ENCODE peak calls at places on chromosomes 5 and 9, in six cellular contexts. K is ACHN; Y is left kidney; Q is frontal cortex; W is breast epithelium; R is activated T-helper 9 cell treated with anti-CD3 and anti-CD28 coated beads, Interleukin-2, amount 50 U/mL, for 16 hours. G is an unnamed sample.

GRCh38 chr5:82664711-82665110 is 386.6 kb upstream of the RPS23 start:
- DNase-seq in K (no peak), R (no peak), Y (no peak), Q (no peak), W (no peak), G (no peak)

GRCh38 chr9:31321686-31322085 is 1062.8 kb upstream of the ACO1 start:
- DNase-seq in W (no peak), Y (peak; percentile 22), Q (no peak), R (no peak), K (no peak), G (no peak)

GRCh38 chr5:36637516-36637915 is 31.1 kb downstream of the SLC1A3 start:
- DNase-seq in Q (no peak), Y (no peak), K (no peak), R (no peak), W (no peak), G (no peak)

GRCh38 chr9:129406278-129407225 is 214.3 kb downstream of the C9orf50 start:
- DNase-seq in Y (peak; percentile 89), W (peak; percentile 76), R (no peak), Q (no peak), K (peak; percentile 36), G (no peak)

GRCh38 chr9:73583590-73583989 is 431.9 kb downstream of the ANXA1 start:
- DNase-seq in Y (no peak), K (peak; percentile 1), Q (no peak), W (no peak), R (no peak), G (no peak)

GRCh38 chr5:159422371-159422770 is 92.1 kb upstream of the IL12B start:
- DNase-seq in R (no peak), Q (no peak), Y (no peak), K (no peak), W (no peak), G (no peak)

GRCh38 chr5:179774442-179774841 is 19.3 kb upstream of the LTC4S start:
- DNase-seq in Q (no peak), K (no peak), W (no peak), R (no peak), Y (no peak), G (no peak)

GRCh38 chr5:54703568-54704255 is 186.2 kb downstream of the SNX18 start:
- DNase-seq in Q (no peak), Y (no peak), W (no peak), R (no peak), K (no peak), G (no peak)

GRCh38 chr5:67773439-67773988 is 442.0 kb upstream of the PIK3R1 start:
- DNase-seq in K (no peak), Q (peak; percentile 48), W (no peak), R (no peak), Y (peak; percentile 11), G (no peak)

GRCh38 chr5:181191526-181192336 is 13.3 kb downstream of the TRIM7 start:
- DNase-seq in W (peak; percentile 96), Y (peak; percentile 97), R (peak; percentile 92), Q (peak; percentile 95), K (peak; percentile 92), G (no peak)

GRCh38 chr5:96509721-96510383 is 76.8 kb upstream of the PCSK1 start:
- DNase-seq in Y (no peak), K (no peak), Q (no peak), W (no peak), R (no peak), G (no peak)

GRCh38 chr9:36870960-36871359 is 163.1 kb downstream of the PAX5 start:
- DNase-seq in R (no peak), Y (no peak), Q (no peak), K (no peak), W (no peak), G (peak; percentile 81)

GRCh38 chr5:93008502-93009167 is 572.4 kb downstream of the NR2F1-AS1 start:
- DNase-seq in K (no peak), Q (no peak), W (no peak), Y (no peak), R (no peak), G (no peak)

GRCh38 chr5:113005454-113005853 is 28.9 kb downstream of the DCP2 start:
- DNase-seq in K (no peak), Q (no peak), R (no peak), Y (no peak), W (no peak), G (no peak)

GRCh38 chr5:145536133-145536532 is 299.0 kb downstream of the PRELID2 start:
- DNase-seq in Y (peak; percentile 43), Q (no peak), R (no peak), W (no peak), K (no peak), G (no peak)

GRCh38 chr9:132943677-132944293 is 631 bp downstream of the TSC1 start:
- DNase-seq in Y (peak; percentile 30), K (no peak), W (no peak), R (no peak), Q (no peak), G (no peak)

GRCh38 chr5:112935675-112936074 is 13.6 kb upstream of the REEP5 start:
- DNase-seq in R (no peak), Y (no peak), K (no peak), W (no peak), Q (no peak), G (no peak)

GRCh38 chr5:73591698-73592501 is 26.4 kb downstream of the UTP15 start:
- DNase-seq in W (no peak), R (no peak), Q (no peak), K (peak; percentile 26), Y (no peak), G (no peak)

GRCh38 chr5:109312695-109313094 is 97.1 kb downstream of the PJA2 start:
- DNase-seq in Y (no peak), K (no peak), R (no peak), Q (no peak), W (no peak), G (no peak)

GRCh38 chr9:70601000-70601929 is 186.8 kb upstream of the KLF9 start:
- DNase-seq in Q (peak; percentile 28), W (peak; percentile 93), Y (peak; percentile 68), R (no peak), K (no peak), G (peak; percentile 87)

GRCh38 chr5:36932699-36933098 is 56.1 kb downstream of the NIPBL start:
- DNase-seq in Q (no peak), W (no peak), Y (no peak), K (no peak), R (no peak), G (no peak)

GRCh38 chr9:122394265-122395242 is 23.7 kb downstream of the PTGS1 start:
- DNase-seq in Q (no peak), R (no peak), K (peak; percentile 25), W (no peak), Y (no peak), G (no peak)

GRCh38 chr9:100465765-100466164 is 7.2 kb upstream of the TMEFF1 start:
- DNase-seq in K (no peak), Y (no peak), W (no peak), Q (no peak), R (no peak), G (no peak)

GRCh38 chr9:130220351-130220750 is 45.2 kb upstream of the HMCN2 start:
- DNase-seq in W (no peak), K (no peak), Y (peak; percentile 95), Q (no peak), R (no peak), G (no peak)

G was measured in NCI-H2107.